ENCODE peak calls at places on chromosomes 11 and 22, in eight cellular contexts. N is OCI-LY7, H is AG09309, A is RWPE2, R is nephron progenitor cell, I is vagina, T is kidney, P is HCT116. D is an unnamed sample.

GRCh38 chr11:112321521-112322172 is 61.0 kb upstream of the PLET1 start:
- DNase-seq in R (no peak), N (no peak), T (peak; percentile 85), H (peak; percentile 64), P (peak; percentile 57), I (peak; percentile 91), A (peak; percentile 91), D (no peak)

GRCh38 chr22:39592104-39593060 is 21.8 kb downstream of the CACNA1I start:
- DNase-seq in I (no peak), P (peak; percentile 58), A (peak; percentile 85), R (no peak), N (no peak), H (peak; percentile 20), T (peak; percentile 87), D (no peak)

GRCh38 chr22:48397531-48398180 is 1430.0 kb downstream of the BRD1 start:
- DNase-seq in R (no peak), I (no peak), A (no peak), H (no peak), N (no peak), T (no peak), P (no peak), D (no peak)

GRCh38 chr11:123284454-123284853 is 89.4 kb upstream of the CLMP start:
- DNase-seq in I (no peak), N (no peak), H (no peak), R (no peak), A (no peak), T (no peak), P (no peak), D (no peak)

GRCh38 chr11:46977038-46977818 is 40.7 kb downstream of the CSTPP1 start:
- DNase-seq in P (no peak), A (no peak), R (no peak), N (no peak), I (no peak), H (no peak), T (no peak), D (no peak)

GRCh38 chr22:29780781-29781676 is 13.9 kb downstream of the UQCR10 start:
- DNase-seq in R (no peak), A (no peak), I (no peak), H (peak; percentile 40), T (no peak), P (no peak), N (no peak), D (no peak)

GRCh38 chr11:2259897-2260451 is 10.4 kb downstream of the ASCL2 start:
- DNase-seq in I (no peak), R (no peak), T (no peak), H (no peak), N (no peak), A (peak; percentile 61), P (no peak), D (no peak)

GRCh38 chr22:24542641-24543040 is 12.3 kb downstream of the GUCD1 start:
- DNase-seq in H (no peak), T (no peak), A (no peak), N (no peak), R (no peak), I (no peak), P (no peak), D (no peak)

GRCh38 chr11:9002920-9003572 is 755 bp downstream of the NRIP3 start:
- DNase-seq in T (no peak), R (peak; percentile 16), A (no peak), N (no peak), I (no peak), P (no peak), H (no peak), D (no peak)

GRCh38 chr11:71207996-71208774 is 44.2 kb downstream of the SHANK2 start:
- DNase-seq in R (no peak), A (peak; percentile 13), T (peak; percentile 43), H (no peak), P (no peak), I (no peak), N (no peak), D (peak; percentile 59)

GRCh38 chr11:32043737-32044515 is 46.9 kb upstream of the RCN1 start:
- DNase-seq in N (no peak), I (no peak), R (no peak), A (no peak), H (no peak), P (no peak), T (no peak), D (no peak)

GRCh38 chr11:61973603-61974162 is 6.2 kb upstream of the FTH1 start:
- DNase-seq in R (no peak), N (no peak), A (no peak), I (no peak), T (no peak), H (no peak), P (no peak), D (no peak)

GRCh38 chr11:108663154-108663877 is 1.6 kb upstream of the DDX10 start:
- DNase-seq in T (no peak), P (no peak), R (no peak), I (no peak), A (no peak), H (no peak), N (peak; percentile 66), D (no peak)

GRCh38 chr11:15157181-15157580 is 42.5 kb downstream of the INSC start:
- DNase-seq in N (no peak), I (no peak), H (peak; percentile 78), R (no peak), P (no peak), T (no peak), A (no peak), D (no peak)

GRCh38 chr22:24066872-24067271 is 55.8 kb downstream of the CABIN1 start:
- DNase-seq in H (no peak), A (no peak), I (no peak), P (no peak), N (peak; percentile 93), R (no peak), T (peak; percentile 70), D (no peak)

GRCh38 chr11:66492161-66492865 is 12.1 kb downstream of the DPP3 start:
- DNase-seq in H (no peak), I (no peak), R (no peak), A (no peak), N (no peak), P (no peak), T (no peak), D (no peak)

GRCh38 chr22:46293591-46294260 is 2.9 kb upstream of the GTSE1 start:
- DNase-seq in H (peak; percentile 14), I (no peak), P (no peak), A (no peak), N (peak; percentile 76), R (no peak), T (no peak), D (no peak)

GRCh38 chr11:94129505-94130335 is 1.1 kb downstream of the PANX1 start:
- DNase-seq in T (no peak), I (peak; percentile 86), P (peak; percentile 56), H (no peak), A (no peak), R (no peak), N (peak; percentile 50), D (no peak)

GRCh38 chr22:30675436-30675835 is 7.8 kb upstream of the DUSP18 start:
- DNase-seq in H (no peak), I (no peak), A (no peak), N (no peak), P (no peak), R (no peak), T (no peak), D (no peak)

GRCh38 chr22:31343235-31344191 is 2.6 kb downstream of the PATZ1 start:
- DNase-seq in P (no peak), R (peak; percentile 63), A (no peak), N (peak; percentile 61), H (no peak), T (peak; percentile 94), I (no peak), D (no peak)

GRCh38 chr11:102157219-102157618 is 47.0 kb downstream of the YAP1 start:
- DNase-seq in I (no peak), P (no peak), N (no peak), H (no peak), T (no peak), R (no peak), A (no peak), D (no peak)

DNA sequence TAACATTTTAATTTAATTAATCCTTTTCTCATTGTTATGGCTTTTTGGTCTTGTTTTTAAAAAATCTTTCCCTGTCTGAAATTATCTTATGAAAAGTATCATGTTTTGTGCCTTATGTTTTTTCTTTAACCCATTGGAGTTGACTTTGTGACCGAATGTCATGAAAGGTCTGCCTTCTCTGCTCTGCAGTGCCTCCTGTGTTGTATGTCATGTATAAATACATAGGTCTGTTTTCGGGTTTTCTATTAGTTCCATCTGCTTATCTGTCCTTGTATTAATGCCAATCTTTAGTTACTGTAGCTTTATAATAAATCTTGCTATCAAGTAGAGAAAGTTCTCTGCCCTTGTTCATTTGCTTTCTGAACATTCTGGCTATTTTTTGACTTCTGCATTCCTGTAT is 73.0 kb downstream of the ZBTB44 start:
- DNase-seq in I (no peak), R (no peak), T (no peak), P (no peak), H (no peak), A (no peak), N (no peak), D (no peak)
- TF ChIP-seq CTCF in I (no peak), R (no peak), T (no peak), P (peak; percentile 33), H (no peak), A (no peak), N (peak; percentile 47), D (no peak)

GRCh38 chr11:95231126-95231880 is at the start of gene SESN3:
- DNase-seq in T (peak; percentile 100), P (peak; percentile 87), I (peak; percentile 100), R (peak; percentile 99), H (peak; percentile 95), N (peak; percentile 99), A (peak; percentile 99), D (peak; percentile 100)
- TF ChIP-seq CTCF in T (peak; percentile 20), P (no peak), I (no peak), R (no peak), H (no peak), N (peak; percentile 51), A (peak; percentile 46), D (peak; percentile 57)

DNA sequence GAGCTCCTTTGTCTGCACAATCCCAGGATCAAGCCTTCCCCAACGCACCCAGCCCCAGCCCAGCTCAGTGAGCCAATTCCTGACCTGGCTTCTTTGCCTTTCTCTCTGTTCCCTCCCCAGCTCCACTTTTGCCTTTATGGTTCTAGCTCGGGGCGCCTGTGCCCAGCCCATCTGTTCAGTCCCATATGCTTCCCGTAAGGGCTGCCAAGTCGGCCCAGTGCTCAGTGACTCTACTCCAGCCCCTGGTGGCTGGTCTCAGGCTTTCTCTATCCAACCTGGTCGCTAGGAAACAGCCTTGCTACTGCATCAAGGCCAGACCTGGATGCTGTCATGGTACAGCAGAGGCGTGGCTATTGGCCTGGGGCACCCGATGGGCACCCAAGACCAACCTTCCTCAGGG is 178.1 kb downstream of the DSCAML1 start:
- DNase-seq in R (no peak), P (no peak), N (no peak), H (no peak), A (no peak), T (no peak), I (no peak), D (no peak)
- TF ChIP-seq CTCF in R (peak; percentile 14), P (peak; percentile 9), N (no peak), H (no peak), A (no peak), T (no peak), I (no peak), D (no peak)

DNA sequence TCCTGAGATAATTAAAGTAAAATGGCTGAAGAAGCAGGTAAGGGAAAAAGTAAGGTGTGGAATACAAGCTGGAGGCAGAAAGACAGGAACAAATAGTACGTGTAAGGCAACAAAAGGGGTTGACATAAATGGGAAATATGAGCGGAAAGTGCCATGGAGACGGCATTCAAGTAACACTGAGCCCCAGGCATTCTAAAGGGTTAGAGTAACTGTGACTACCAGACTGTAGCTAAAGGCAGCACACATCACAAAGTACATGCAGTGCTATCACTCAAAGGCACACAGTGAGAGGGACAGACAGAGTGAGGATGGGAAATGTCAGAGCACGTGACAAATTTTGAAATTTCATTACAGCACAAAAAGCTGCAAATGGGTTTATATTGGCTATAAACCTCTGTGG is 13.8 kb upstream of the MAML2 start:
- DNase-seq in H (no peak), T (no peak), P (no peak), I (no peak), R (no peak), N (no peak), A (no peak), D (no peak)
- TF ChIP-seq CTCF in H (no peak), T (no peak), P (no peak), I (no peak), R (no peak), N (no peak), A (no peak), D (no peak)